ENCODE peak calls at places on chromosomes 13 and 19, in seven cellular contexts. One of them, this sample, is unnamed. For H3K27me3, the result is how much of the 10 kb centered on the place peaks cover.

GRCh38 chr13:110403315-110403714 is 96.2 kb downstream of the COL4A2 start:
- DNase-seq in dorsolateral prefrontal cortex: no peak
- DNase-seq in CD8-positive, alpha-beta T cell: no peak
- DNase-seq in neural progenitor cell: no peak
- DNase-seq in PC-9: no peak
- DNase-seq in ovary: no peak
- DNase-seq in HCT116: no peak
- DNase-seq in this sample: no peak

GRCh38 chr13:78759704-78760103 is 100.7 kb upstream of the OBI1 start:
- DNase-seq in CD8-positive, alpha-beta T cell: no peak
- DNase-seq in ovary: no peak
- DNase-seq in neural progenitor cell: no peak
- DNase-seq in HCT116: no peak
- DNase-seq in dorsolateral prefrontal cortex: no peak
- DNase-seq in PC-9: no peak
- DNase-seq in this sample: no peak

GRCh38 chr13:21673592-21674270 is 2.9 kb downstream of the FGF9 start:
- DNase-seq in dorsolateral prefrontal cortex: peak
- DNase-seq in CD8-positive, alpha-beta T cell: no peak
- DNase-seq in PC-9: no peak
- DNase-seq in HCT116: no peak
- DNase-seq in neural progenitor cell: peak
- DNase-seq in ovary: no peak
- DNase-seq in this sample: no peak

GRCh38 chr19:51079486-51080110 is 3.1 kb downstream of the KLK14 start:
- DNase-seq in PC-9: no peak
- DNase-seq in ovary: no peak
- DNase-seq in HCT116: no peak
- DNase-seq in dorsolateral prefrontal cortex: no peak
- DNase-seq in neural progenitor cell: no peak
- DNase-seq in CD8-positive, alpha-beta T cell: no peak
- DNase-seq in this sample: no peak

GRCh38 chr13:29963086-29963485 is 112.7 kb upstream of the UBL3 start:
- DNase-seq in HCT116: no peak
- DNase-seq in dorsolateral prefrontal cortex: no peak
- DNase-seq in PC-9: no peak
- DNase-seq in neural progenitor cell: no peak
- DNase-seq in CD8-positive, alpha-beta T cell: no peak
- DNase-seq in ovary: no peak
- DNase-seq in this sample: no peak

GRCh38 chr19:43735013-43735412 is 19.1 kb downstream of the IRGC start:
- DNase-seq in CD8-positive, alpha-beta T cell: no peak
- DNase-seq in neural progenitor cell: no peak
- DNase-seq in dorsolateral prefrontal cortex: no peak
- DNase-seq in PC-9: no peak
- DNase-seq in HCT116: no peak
- DNase-seq in ovary: no peak
- DNase-seq in this sample: no peak

GRCh38 chr13:51451467-51452390 is 1.1 kb downstream of the INTS6 start:
- DNase-seq in PC-9: peak
- DNase-seq in CD8-positive, alpha-beta T cell: peak
- DNase-seq in dorsolateral prefrontal cortex: peak
- DNase-seq in neural progenitor cell: peak
- DNase-seq in HCT116: peak
- DNase-seq in ovary: peak
- DNase-seq in this sample: no peak

GRCh38 chr19:43763473-43763939 is 8.7 kb upstream of the SMG9 start:
- DNase-seq in neural progenitor cell: no peak
- DNase-seq in PC-9: no peak
- DNase-seq in dorsolateral prefrontal cortex: no peak
- DNase-seq in CD8-positive, alpha-beta T cell: no peak
- DNase-seq in ovary: no peak
- DNase-seq in HCT116: no peak
- DNase-seq in this sample: no peak

GRCh38 chr13:102041544-102041943 is 360.3 kb downstream of the FGF14 start:
- DNase-seq in neural progenitor cell: no peak
- DNase-seq in PC-9: no peak
- DNase-seq in dorsolateral prefrontal cortex: no peak
- DNase-seq in CD8-positive, alpha-beta T cell: no peak
- DNase-seq in ovary: no peak
- DNase-seq in HCT116: no peak
- DNase-seq in this sample: no peak

GRCh38 chr13:91356919-91357612 is 9.6 kb downstream of the MIR17HG start:
- DNase-seq in CD8-positive, alpha-beta T cell: no peak
- DNase-seq in PC-9: no peak
- DNase-seq in dorsolateral prefrontal cortex: no peak
- DNase-seq in neural progenitor cell: no peak
- DNase-seq in ovary: no peak
- DNase-seq in HCT116: no peak
- DNase-seq in this sample: no peak

GRCh38 chr19:13794752-13795589 is at the start of gene ZSWIM4:
- DNase-seq in ovary: peak
- DNase-seq in HCT116: peak
- DNase-seq in dorsolateral prefrontal cortex: peak
- DNase-seq in PC-9: peak
- DNase-seq in CD8-positive, alpha-beta T cell: peak
- DNase-seq in neural progenitor cell: peak
- DNase-seq in this sample: peak

GRCh38 chr19:13797870-13798269 is 2.6 kb downstream of the ZSWIM4 start:
- DNase-seq in PC-9: peak
- DNase-seq in neural progenitor cell: no peak
- DNase-seq in ovary: no peak
- DNase-seq in HCT116: no peak
- DNase-seq in dorsolateral prefrontal cortex: no peak
- DNase-seq in CD8-positive, alpha-beta T cell: no peak
- DNase-seq in this sample: no peak

GRCh38 chr19:13796301-13797057 is 1.2 kb downstream of the ZSWIM4 start:
- DNase-seq in PC-9: peak
- DNase-seq in dorsolateral prefrontal cortex: peak
- DNase-seq in HCT116: peak
- DNase-seq in CD8-positive, alpha-beta T cell: no peak
- DNase-seq in ovary: peak
- DNase-seq in neural progenitor cell: peak
- DNase-seq in this sample: peak

GRCh38 chr19:13795595-13796300 is 505 bp downstream of the ZSWIM4 start:
- DNase-seq in CD8-positive, alpha-beta T cell: no peak
- DNase-seq in dorsolateral prefrontal cortex: no peak
- DNase-seq in HCT116: no peak
- DNase-seq in PC-9: peak
- DNase-seq in ovary: no peak
- DNase-seq in neural progenitor cell: no peak
- DNase-seq in this sample: no peak

DNA sequence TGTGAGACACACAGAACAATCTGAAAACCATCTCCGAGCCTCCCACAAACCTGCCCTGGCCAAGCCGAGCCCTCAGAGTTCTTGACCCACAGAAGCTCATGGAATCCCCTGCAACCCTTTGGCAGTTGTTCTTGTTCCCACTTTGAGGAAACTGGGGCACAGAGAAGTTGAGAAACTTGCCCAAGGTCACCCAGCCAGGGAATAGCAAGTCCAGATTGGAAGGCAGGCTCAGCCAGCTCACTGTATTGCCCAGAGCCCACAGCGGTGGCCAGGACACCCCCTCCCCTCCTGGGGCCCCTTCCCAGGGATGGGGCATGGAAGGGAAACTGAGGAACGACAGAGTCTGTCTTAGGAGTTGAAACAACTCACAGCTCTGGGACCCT is 1.8 kb downstream of the ZSWIM4 start:
- DNase-seq in ovary: no peak
- DNase-seq in dorsolateral prefrontal cortex: no peak
- DNase-seq in PC-9: no peak
- DNase-seq in neural progenitor cell: no peak
- DNase-seq in HCT116: no peak
- DNase-seq in CD8-positive, alpha-beta T cell: no peak
- DNase-seq in this sample: no peak
- H3K4me3 ChIP-seq in ovary: no peak
- H3K4me3 ChIP-seq in dorsolateral prefrontal cortex: peak
- H3K4me3 ChIP-seq in PC-9: peak
- H3K4me3 ChIP-seq in neural progenitor cell: peak
- H3K4me3 ChIP-seq in HCT116: peak
- H3K4me3 ChIP-seq in CD8-positive, alpha-beta T cell: no peak
- H3K4me3 ChIP-seq in this sample: peak

GRCh38 chr19:7497292-7497691 is 8.5 kb upstream of the PEX11G start:
- DNase-seq in ovary: no peak
- DNase-seq in PC-9: no peak
- DNase-seq in dorsolateral prefrontal cortex: no peak
- DNase-seq in neural progenitor cell: peak
- DNase-seq in HCT116: no peak
- DNase-seq in CD8-positive, alpha-beta T cell: no peak
- DNase-seq in this sample: no peak
- TF ChIP-seq CTCF in ovary: no peak
- TF ChIP-seq CTCF in PC-9: peak
- TF ChIP-seq CTCF in dorsolateral prefrontal cortex: no peak
- TF ChIP-seq CTCF in neural progenitor cell: peak
- TF ChIP-seq CTCF in HCT116: no peak
- TF ChIP-seq CTCF in CD8-positive, alpha-beta T cell: peak
- TF ChIP-seq CTCF in this sample: peak

DNA sequence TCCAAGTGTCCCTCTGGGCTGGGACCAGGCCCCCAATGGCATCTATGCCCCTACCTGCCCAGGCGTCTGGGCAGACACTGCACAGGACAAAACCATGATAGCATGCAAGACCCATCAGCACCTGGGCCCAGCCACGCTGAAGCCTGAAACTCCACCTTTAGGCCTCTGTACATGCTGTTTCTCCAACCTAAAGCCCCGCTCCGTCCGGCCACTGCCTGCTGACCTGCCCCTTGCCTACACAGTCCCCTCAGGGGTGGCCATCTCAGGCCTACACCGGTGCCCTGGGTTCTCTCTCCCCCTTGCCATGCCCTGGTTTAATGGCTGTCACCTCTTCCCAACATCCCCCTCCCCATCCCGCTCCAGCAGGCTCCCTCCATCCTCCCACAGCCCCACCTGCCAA is 15.3 kb downstream of the GJA3 start:
- DNase-seq in neural progenitor cell: no peak
- DNase-seq in dorsolateral prefrontal cortex: no peak
- DNase-seq in HCT116: no peak
- DNase-seq in ovary: no peak
- DNase-seq in PC-9: no peak
- DNase-seq in CD8-positive, alpha-beta T cell: no peak
- DNase-seq in this sample: no peak
- H3K27me3 ChIP-seq in neural progenitor cell: under half
- H3K27me3 ChIP-seq in dorsolateral prefrontal cortex: half or more
- H3K27me3 ChIP-seq in HCT116: under half
- H3K27me3 ChIP-seq in ovary: under half
- H3K27me3 ChIP-seq in PC-9: under half
- H3K27me3 ChIP-seq in CD8-positive, alpha-beta T cell: under half
- H3K27me3 ChIP-seq in this sample: half or more

DNA sequence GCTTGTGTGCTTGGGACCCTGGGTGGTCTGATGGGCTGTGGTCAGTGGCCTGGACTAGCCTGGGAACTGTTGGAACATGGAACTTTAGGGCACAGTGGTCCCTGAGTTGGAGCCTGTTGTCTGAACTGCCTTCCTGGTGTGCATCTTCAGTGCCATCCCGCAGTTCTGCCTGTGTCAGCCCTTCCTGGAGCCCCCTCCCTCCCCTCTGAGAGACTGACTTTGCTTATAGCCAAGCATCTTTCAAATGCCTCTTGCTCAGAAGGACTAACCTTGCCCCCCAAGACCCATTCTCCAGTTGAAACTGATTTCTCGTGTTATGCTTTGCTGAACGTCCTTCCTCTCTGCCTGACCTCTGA is 14.3 kb downstream of the MAU2 start:
- DNase-seq in dorsolateral prefrontal cortex: no peak
- DNase-seq in neural progenitor cell: no peak
- DNase-seq in CD8-positive, alpha-beta T cell: no peak
- DNase-seq in PC-9: no peak
- DNase-seq in ovary: no peak
- DNase-seq in HCT116: no peak
- DNase-seq in this sample: no peak
- H3K4me3 ChIP-seq in dorsolateral prefrontal cortex: no peak
- H3K4me3 ChIP-seq in neural progenitor cell: no peak
- H3K4me3 ChIP-seq in CD8-positive, alpha-beta T cell: no peak
- H3K4me3 ChIP-seq in PC-9: no peak
- H3K4me3 ChIP-seq in ovary: no peak
- H3K4me3 ChIP-seq in HCT116: no peak
- H3K4me3 ChIP-seq in this sample: no peak

GRCh38 chr19:40598918-40599307 is 2.3 kb upstream of the LTBP4 start:
- DNase-seq in HCT116: no peak
- DNase-seq in ovary: no peak
- DNase-seq in PC-9: no peak
- DNase-seq in dorsolateral prefrontal cortex: no peak
- DNase-seq in neural progenitor cell: no peak
- DNase-seq in CD8-positive, alpha-beta T cell: no peak
- DNase-seq in this sample: no peak
- TF ChIP-seq CTCF in HCT116: no peak
- TF ChIP-seq CTCF in ovary: no peak
- TF ChIP-seq CTCF in PC-9: no peak
- TF ChIP-seq CTCF in dorsolateral prefrontal cortex: no peak
- TF ChIP-seq CTCF in neural progenitor cell: no peak
- TF ChIP-seq CTCF in CD8-positive, alpha-beta T cell: no peak
- TF ChIP-seq CTCF in this sample: no peak

DNA sequence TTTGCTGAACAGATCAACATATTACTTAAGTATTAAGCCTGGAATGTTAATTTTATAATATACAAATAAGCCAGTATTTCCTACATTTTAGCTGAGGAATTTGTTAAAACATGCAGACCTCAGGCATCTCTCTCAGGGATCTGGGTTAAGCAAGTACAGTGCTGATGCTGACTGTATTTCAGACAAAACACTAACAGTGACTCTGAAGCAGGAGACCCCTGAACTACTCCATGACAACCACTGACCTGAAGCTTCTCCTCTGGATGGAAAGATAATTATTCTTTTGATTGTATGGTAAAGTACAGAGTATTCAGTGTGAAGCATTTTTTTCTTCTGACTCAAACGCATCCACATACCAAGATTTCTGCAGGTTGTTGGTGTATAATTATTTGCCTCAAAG is 680.8 kb downstream of the LIG4 start:
- DNase-seq in CD8-positive, alpha-beta T cell: no peak
- DNase-seq in ovary: no peak
- DNase-seq in neural progenitor cell: no peak
- DNase-seq in HCT116: no peak
- DNase-seq in dorsolateral prefrontal cortex: no peak
- DNase-seq in PC-9: no peak
- DNase-seq in this sample: no peak
- H3K27me3 ChIP-seq in CD8-positive, alpha-beta T cell: under half
- H3K27me3 ChIP-seq in ovary: under half
- H3K27me3 ChIP-seq in neural progenitor cell: under half
- H3K27me3 ChIP-seq in HCT116: under half
- H3K27me3 ChIP-seq in dorsolateral prefrontal cortex: under half
- H3K27me3 ChIP-seq in PC-9: under half
- H3K27me3 ChIP-seq in this sample: under half